ENCODE peak calls at places on chromosomes 4 and X, in nine cellular contexts. I is neural crest cell; N is Caki2; S is EL; F is progenitor cell of endocrine pancreas; C is head of caudate nucleus; B is activated CD4-positive, CD25-positive, alpha-beta regulatory T cell; E is type B pancreatic cell; L is stromal cell of bone marrow. Z is an unnamed sample.
A peak's percentile ranks its signal among the peaks of the same experiment; 100 is the strongest.

GRCh38 chr4:184968784-184969201 is 49.5 kb upstream of the HELT start:
- DNase-seq in I (no peak), N (peak; percentile 25), S (no peak), F (no peak), C (no peak), B (no peak), E (no peak), L (no peak), Z (no peak)

GRCh38 chrX:70421618-70422017 is 1.5 kb upstream of the GDPD2 start:
- DNase-seq in I (no peak), N (no peak), S (no peak), F (no peak), C (peak; percentile 54), B (no peak), E (no peak), L (no peak), Z (no peak)

GRCh38 chrX:773292-774025 is 142.9 kb downstream of the SHOX start:
- DNase-seq in I (no peak), N (no peak), S (no peak), F (no peak), C (no peak), B (no peak), E (no peak), L (no peak), Z (no peak)

GRCh38 chr4:95949808-95950207 is 109.9 kb downstream of the PDHA2 start:
- DNase-seq in I (no peak), N (no peak), S (no peak), F (no peak), C (no peak), B (no peak), E (no peak), L (no peak), Z (no peak)

GRCh38 chrX:103669745-103670144 is 16.8 kb downstream of the MORF4L2 start:
- DNase-seq in I (no peak), N (no peak), S (no peak), F (no peak), C (no peak), B (no peak), E (no peak), L (no peak), Z (no peak)

GRCh38 chr4:27084685-27085356 is 224.2 kb downstream of the STIM2 start:
- DNase-seq in I (peak; percentile 50), N (no peak), S (peak; percentile 34), F (peak; percentile 15), C (peak; percentile 80), B (no peak), E (peak; percentile 57), L (no peak), Z (no peak)

GRCh38 chrX:55107911-55108310 is 19.1 kb downstream of the PAGE2 start:
- DNase-seq in I (no peak), N (no peak), S (no peak), F (no peak), C (no peak), B (no peak), E (no peak), L (no peak), Z (no peak)

GRCh38 chr4:58225460-58225859 is 1115.3 kb upstream of the IGFBP7 start:
- DNase-seq in I (no peak), N (no peak), S (no peak), F (no peak), C (no peak), B (no peak), E (no peak), L (no peak), Z (no peak)

GRCh38 chrX:144637731-144638130 is 609.6 kb upstream of the SPANXN1 start:
- DNase-seq in I (no peak), N (peak; percentile 41), S (no peak), F (no peak), C (no peak), B (no peak), E (no peak), L (no peak), Z (no peak)

GRCh38 chr4:153530284-153530995 is 64.3 kb downstream of the TMEM131L start:
- DNase-seq in I (no peak), N (no peak), S (no peak), F (no peak), C (no peak), B (no peak), E (no peak), L (no peak), Z (no peak)

GRCh38 chrX:38817004-38817703 is 15.9 kb downstream of the MID1IP1 start:
- DNase-seq in I (no peak), N (no peak), S (peak; percentile 51), F (no peak), C (peak; percentile 25), B (no peak), E (no peak), L (no peak), Z (no peak)

GRCh38 chr4:10201356-10202223 is 85.0 kb upstream of the WDR1 start:
- DNase-seq in I (no peak), N (no peak), S (no peak), F (no peak), C (no peak), B (no peak), E (no peak), L (no peak), Z (no peak)

GRCh38 chrX:24553016-24553415 is 87.9 kb downstream of the PDK3 start:
- DNase-seq in I (no peak), N (no peak), S (no peak), F (no peak), C (no peak), B (no peak), E (no peak), L (no peak), Z (no peak)

GRCh38 chrX:31993635-31994034 is 921.8 kb upstream of the FTHL17 start:
- DNase-seq in I (no peak), N (no peak), S (no peak), F (no peak), C (no peak), B (no peak), E (no peak), L (no peak), Z (no peak)

GRCh38 chr4:189917161-189917891 is 23.3 kb upstream of the FRG1 start:
- DNase-seq in I (no peak), N (no peak), S (no peak), F (no peak), C (no peak), B (no peak), E (no peak), L (no peak), Z (no peak)

GRCh38 chr4:140243345-140243753 is 89.4 kb upstream of the MAML3 start:
- DNase-seq in I (no peak), N (no peak), S (no peak), F (no peak), C (no peak), B (no peak), E (no peak), L (no peak), Z (no peak)

GRCh38 chr4:42655921-42656735 is 777 bp downstream of the ATP8A1 start:
- DNase-seq in I (peak; percentile 25), N (no peak), S (peak; percentile 2), F (peak; percentile 38), C (peak; percentile 57), B (peak; percentile 23), E (peak; percentile 71), L (no peak), Z (no peak)

GRCh38 chrX:40144576-40144975 is 46.8 kb upstream of the BCOR start:
- DNase-seq in I (no peak), N (no peak), S (no peak), F (no peak), C (no peak), B (no peak), E (no peak), L (no peak), Z (no peak)

GRCh38 chr4:99417125-99417524 is 18.0 kb downstream of the ADH7 start:
- DNase-seq in I (no peak), N (no peak), S (no peak), F (no peak), C (no peak), B (no peak), E (no peak), L (no peak), Z (no peak)

GRCh38 chr4:182022899-182023298 is 220.3 kb upstream of the TENM3 start:
- DNase-seq in I (no peak), N (no peak), S (no peak), F (no peak), C (no peak), B (no peak), E (no peak), L (no peak), Z (no peak)

GRCh38 chr4:76377922-76378321 is 43.0 kb downstream of the CCDC158 start:
- DNase-seq in I (peak; percentile 47), N (no peak), S (peak; percentile 42), F (peak; percentile 22), C (no peak), B (no peak), E (no peak), L (peak; percentile 3), Z (no peak)

GRCh38 chr4:7612311-7612710 is 177.6 kb upstream of the PSAPL1 start:
- DNase-seq in I (no peak), N (no peak), S (no peak), F (no peak), C (no peak), B (no peak), E (no peak), L (no peak), Z (no peak)

GRCh38 chr4:161952382-161952781 is 211.4 kb downstream of the FSTL5 start:
- DNase-seq in I (no peak), N (no peak), S (no peak), F (no peak), C (no peak), B (no peak), E (no peak), L (no peak), Z (no peak)

GRCh38 chr4:89799071-89799470 is 37.9 kb downstream of the SNCA start:
- DNase-seq in I (no peak), N (no peak), S (no peak), F (no peak), C (no peak), B (no peak), E (no peak), L (no peak), Z (no peak)

GRCh38 chr4:78343682-78344081 is 207.9 kb upstream of the ANXA3 start:
- DNase-seq in I (no peak), N (no peak), S (no peak), F (no peak), C (peak; percentile 20), B (no peak), E (no peak), L (no peak), Z (no peak)

GRCh38 chr4:40193018-40193571 is 3.7 kb upstream of the RHOH start:
- DNase-seq in I (no peak), N (no peak), S (no peak), F (no peak), C (no peak), B (no peak), E (no peak), L (no peak), Z (no peak)

GRCh38 chr4:101464596-101464995 is 117.3 kb upstream of the PPP3CA start:
- DNase-seq in I (no peak), N (no peak), S (no peak), F (no peak), C (no peak), B (no peak), E (no peak), L (no peak), Z (no peak)

GRCh38 chr4:6715704-6716017 is 313 bp upstream of the BLOC1S4 start:
- DNase-seq in I (no peak), N (no peak), S (no peak), F (no peak), C (no peak), B (no peak), E (no peak), L (no peak), Z (no peak)